ENCODE peak calls at places on chromosomes 6 and 20, in seven cellular contexts. E is T-helper 1 cell; C is activated CD8-positive, alpha-beta T cell treated with anti-CD3 and anti-CD28 coated beads for 36 hours; D is left cardiac atrium; N is HEK293T; Z is GM13977; J is suprapubic skin. M is an unnamed sample.

GRCh38 chr6:161011509-161012480 is 20.2 kb downstream of the MAP3K4 start:
- DNase-seq in E (no peak), C (no peak), D (no peak), N (no peak), Z (no peak), J (no peak), M (no peak)

GRCh38 chr6:87393026-87393622 is 14.6 kb upstream of the CFAP206 start:
- DNase-seq in E (no peak), C (peak; percentile 54), D (no peak), N (peak; percentile 42), Z (peak; percentile 44), J (no peak), M (peak; percentile 3)

GRCh38 chr6:100464162-100464851 is 414 bp downstream of the SIM1 start:
- DNase-seq in E (no peak), C (no peak), D (no peak), N (peak; percentile 35), Z (no peak), J (no peak), M (no peak)

GRCh38 chr6:71279740-71280139 is 8.9 kb upstream of the OGFRL1 start:
- DNase-seq in E (no peak), C (no peak), D (no peak), N (no peak), Z (no peak), J (no peak), M (no peak)

GRCh38 chr6:88763160-88763559 is 200.3 kb downstream of the RNGTT start:
- DNase-seq in E (no peak), C (no peak), D (no peak), N (no peak), Z (no peak), J (no peak), M (no peak)

GRCh38 chr6:131199568-131200272 is 64.5 kb downstream of the AKAP7 start:
- DNase-seq in E (peak; percentile 38), C (peak; percentile 85), D (peak; percentile 35), N (peak; percentile 76), Z (peak; percentile 66), J (no peak), M (peak; percentile 48)

GRCh38 chr6:150695652-150696051 is 96.0 kb downstream of the PLEKHG1 start:
- DNase-seq in E (no peak), C (no peak), D (no peak), N (no peak), Z (no peak), J (no peak), M (no peak)

GRCh38 chr6:105681061-105681460 is 278.2 kb upstream of the PREP start:
- DNase-seq in E (no peak), C (no peak), D (no peak), N (no peak), Z (no peak), J (no peak), M (no peak)

GRCh38 chr20:41364967-41365765 is 1.5 kb downstream of the EMILIN3 start:
- DNase-seq in E (no peak), C (no peak), D (no peak), N (no peak), Z (no peak), J (no peak), M (no peak)

GRCh38 chr6:154632121-154632520 is 101.1 kb upstream of the SCAF8 start:
- DNase-seq in E (no peak), C (no peak), D (no peak), N (no peak), Z (no peak), J (no peak), M (no peak)

GRCh38 chr20:51769941-51770615 is 1.9 kb upstream of the ATP9A start:
- DNase-seq in E (no peak), C (no peak), D (no peak), N (no peak), Z (no peak), J (no peak), M (no peak)

GRCh38 chr6:30612213-30612612 is 4.8 kb downstream of the PPP1R10 start:
- DNase-seq in E (no peak), C (no peak), D (no peak), N (no peak), Z (no peak), J (no peak), M (no peak)

GRCh38 chr6:35282472-35282871 is 15.1 kb upstream of the DEF6 start:
- DNase-seq in E (no peak), C (no peak), D (no peak), N (no peak), Z (no peak), J (no peak), M (no peak)

GRCh38 chr20:47343007-47343472 is 13.5 kb downstream of the ZMYND8 start:
- DNase-seq in E (no peak), C (no peak), D (no peak), N (no peak), Z (no peak), J (no peak), M (no peak)

GRCh38 chr6:70398783-70399730 is 14.3 kb upstream of the FAM135A start:
- DNase-seq in E (no peak), C (no peak), D (no peak), N (no peak), Z (no peak), J (no peak), M (no peak)

GRCh38 chr20:63957004-63957689 is 931 bp upstream of the UCKL1 start:
- DNase-seq in E (peak; percentile 32), C (peak; percentile 91), D (peak; percentile 77), N (peak; percentile 61), Z (peak; percentile 82), J (no peak), M (peak; percentile 54)

GRCh38 chr6:28751963-28752350 is 171.8 kb downstream of the TRIM27 start:
- DNase-seq in E (no peak), C (no peak), D (no peak), N (no peak), Z (no peak), J (no peak), M (no peak)

GRCh38 chr6:60643870-60644269 is 1642.2 kb downstream of the KHDRBS2 start:
- DNase-seq in E (no peak), C (no peak), D (no peak), N (no peak), Z (no peak), J (no peak), M (no peak)

GRCh38 chr6:25486580-25486979 is 165.4 kb upstream of the SCGN start:
- DNase-seq in E (no peak), C (no peak), D (no peak), N (no peak), Z (no peak), J (no peak), M (no peak)

GRCh38 chr20:50186151-50186885 is 4.3 kb upstream of the CEBPB start:
- DNase-seq in E (peak; percentile 66), C (peak; percentile 96), D (peak; percentile 92), N (peak; percentile 74), Z (peak; percentile 74), J (peak; percentile 99), M (peak; percentile 96)

GRCh38 chr6:136265101-136265500 is 15.0 kb upstream of the MTFR2 start:
- DNase-seq in E (no peak), C (no peak), D (no peak), N (no peak), Z (no peak), J (no peak), M (no peak)

GRCh38 chr20:32786059-32786760 is 24.0 kb downstream of the DNMT3B start:
- DNase-seq in E (no peak), C (no peak), D (no peak), N (no peak), Z (no peak), J (no peak), M (no peak)

GRCh38 chr20:36086767-36087166 is 67.8 kb upstream of the EPB41L1 start:
- DNase-seq in E (no peak), C (no peak), D (no peak), N (no peak), Z (no peak), J (no peak), M (no peak)

GRCh38 chr6:81981812-81982211 is 229.3 kb upstream of the TENT5A start:
- DNase-seq in E (no peak), C (no peak), D (no peak), N (no peak), Z (no peak), J (no peak), M (no peak)

GRCh38 chr6:13767121-13767794 is 47.1 kb downstream of the MCUR1 start:
- DNase-seq in E (no peak), C (peak; percentile 72), D (peak; percentile 65), N (no peak), Z (no peak), J (peak; percentile 75), M (peak; percentile 15)

GRCh38 chr6:46549155-46549554 is 57.9 kb upstream of the RCAN2 start:
- DNase-seq in E (no peak), C (no peak), D (no peak), N (no peak), Z (no peak), J (no peak), M (no peak)

GRCh38 chr6:168093071-168093505 is 14.1 kb upstream of the FRMD1 start:
- DNase-seq in E (no peak), C (no peak), D (no peak), N (no peak), Z (no peak), J (no peak), M (no peak)

GRCh38 chr6:122494665-122495272 is 23.2 kb upstream of the SERINC1 start:
- DNase-seq in E (no peak), C (no peak), D (no peak), N (no peak), Z (no peak), J (no peak), M (no peak)

GRCh38 chr6:3013486-3013885 is 13.8 kb downstream of the NQO2 start:
- DNase-seq in E (no peak), C (no peak), D (no peak), N (no peak), Z (no peak), J (no peak), M (no peak)

GRCh38 chr6:119067091-119067490 is 11.4 kb downstream of the FAM184A start:
- DNase-seq in E (no peak), C (no peak), D (no peak), N (no peak), Z (no peak), J (no peak), M (no peak)

M was measured in T-helper 9 cell.